ENCODE peak calls at places on chromosomes 1 and 21, in six cellular contexts. R is stimulated activated CD8-positive, alpha-beta memory T cell treated with anti-CD3 and anti-CD28 coated beads, Interleukin-2, amount 100 ng/mL, for 48 hours; W is activated CD8-positive, alpha-beta memory T cell treated with anti-CD3 and anti-CD28 coated beads for 4 hours; T is RKO; O is posterior cingulate gyrus; J is fibroblast of the aortic adventitia. S is an unnamed sample.

GRCh38 chr1:23419180-23419579 is 5.4 kb downstream of the TCEA3 start:
- DNase-seq in W (no peak), O (no peak), J (no peak), R (no peak), T (no peak), S (no peak)

GRCh38 chr21:43648171-43648570 is 11.1 kb downstream of the HSF2BP start:
- DNase-seq in W (no peak), T (no peak), O (no peak), R (no peak), J (no peak), S (no peak)

GRCh38 chr1:161244888-161245287 is 6.9 kb upstream of the NR1I3 start:
- DNase-seq in R (no peak), O (no peak), J (no peak), T (no peak), W (no peak), S (no peak)

GRCh38 chr1:7962011-7962335 is 462 bp downstream of the PARK7 start:
- DNase-seq in W (peak; percentile 16), R (no peak), O (no peak), J (no peak), T (no peak), S (no peak)

GRCh38 chr1:29469457-29469856 is 233.1 kb downstream of the PTPRU start:
- DNase-seq in J (no peak), O (peak; percentile 17), W (no peak), T (no peak), R (no peak), S (no peak)

GRCh38 chr1:211831558-211832323 is 1.2 kb upstream of the LPGAT1 start:
- DNase-seq in T (no peak), R (no peak), O (no peak), J (no peak), W (no peak), S (no peak)

GRCh38 chr1:151993084-151993733 is 450 bp downstream of the S100A10 start:
- DNase-seq in O (no peak), W (no peak), T (peak; percentile 39), J (no peak), R (peak; percentile 30), S (peak; percentile 34)

GRCh38 chr1:240635466-240636256 is 23.7 kb upstream of the GREM2 start:
- DNase-seq in J (no peak), T (no peak), R (no peak), O (no peak), W (no peak), S (no peak)

GRCh38 chr1:218266356-218266755 is 18.7 kb upstream of the RRP15 start:
- DNase-seq in R (no peak), J (peak; percentile 10), T (peak; percentile 23), O (no peak), W (no peak), S (no peak)

GRCh38 chr1:208235983-208236761 is 8.0 kb downstream of the PLXNA2 start:
- DNase-seq in R (no peak), W (no peak), T (no peak), J (peak; percentile 85), O (no peak), S (no peak)

GRCh38 chr1:246608616-246609376 is 42.5 kb downstream of the CNST start:
- DNase-seq in R (peak; percentile 15), T (peak; percentile 99), O (no peak), J (peak; percentile 83), W (no peak), S (no peak)

GRCh38 chr1:94578856-94579255 is 37.3 kb upstream of the F3 start:
- DNase-seq in W (no peak), J (peak; percentile 76), R (no peak), T (no peak), O (no peak), S (no peak)

GRCh38 chr1:54403808-54404261 is 2.4 kb downstream of the SSBP3 start:
- DNase-seq in J (peak; percentile 39), O (no peak), R (peak; percentile 27), W (no peak), T (peak; percentile 72), S (no peak)

GRCh38 chr1:156534424-156535060 is 34.0 kb upstream of the MEF2D start:
- DNase-seq in O (no peak), W (no peak), T (no peak), R (no peak), J (no peak), S (no peak)

GRCh38 chr1:39051956-39052355 is 25.8 kb downstream of the NDUFS5 start:
- DNase-seq in R (no peak), O (no peak), T (no peak), J (no peak), W (no peak), S (no peak)

GRCh38 chr1:208110296-208110695 is 133.9 kb downstream of the PLXNA2 start:
- DNase-seq in O (no peak), W (no peak), J (no peak), R (no peak), T (no peak), S (no peak)

GRCh38 chr1:172821609-172822274 is 162.8 kb downstream of the FASLG start:
- DNase-seq in T (no peak), R (no peak), O (no peak), J (peak; percentile 74), W (no peak), S (no peak)

GRCh38 chr1:196680107-196680506 is 28.3 kb downstream of the CFH start:
- DNase-seq in W (no peak), J (peak; percentile 37), R (no peak), T (peak; percentile 30), O (no peak), S (no peak)

GRCh38 chr1:35454616-35455015 is 102.6 kb downstream of the KIAA0319L start:
- DNase-seq in T (peak; percentile 5), R (no peak), O (no peak), W (no peak), J (peak; percentile 88), S (no peak)

GRCh38 chr21:28799926-28800325 is 192.8 kb downstream of the LTN1 start:
- DNase-seq in O (no peak), W (no peak), J (no peak), R (no peak), T (no peak), S (no peak)

GRCh38 chr1:25794325-25794724 is 5.7 kb upstream of the SELENON start:
- DNase-seq in T (no peak), R (no peak), W (no peak), J (no peak), O (no peak), S (no peak)

GRCh38 chr21:29025328-29025713 is 853 bp downstream of the USP16 start:
- DNase-seq in T (peak; percentile 76), J (no peak), O (no peak), W (no peak), R (no peak), S (no peak)

GRCh38 chr21:41668051-41668541 is 98.8 kb downstream of the RIPK4 start:
- DNase-seq in J (no peak), W (no peak), O (no peak), T (no peak), R (no peak), S (no peak)

GRCh38 chr1:180580237-180580636 is 21.5 kb downstream of the OVAAL start:
- DNase-seq in W (no peak), J (no peak), T (no peak), O (no peak), R (no peak), S (no peak)

GRCh38 chr1:39574646-39575045 is 1.9 kb downstream of the PABPC4 start:
- DNase-seq in J (no peak), R (no peak), T (peak; percentile 47), O (no peak), W (no peak), S (no peak)

GRCh38 chr1:101357444-101357986 is 120.7 kb downstream of the S1PR1 start:
- DNase-seq in T (peak; percentile 75), O (peak; percentile 67), W (peak; percentile 44), R (peak; percentile 23), J (peak; percentile 82), S (peak; percentile 35)

S was measured in GM12892.